ENCODE peak calls at places on chromosome 1, in five cellular contexts. M, N, G, B and O are unnamed samples. For H3K9me3 and H3K79me2, the result is how much of the 10 kb centered on the place peaks cover.

GRCh38 chr1:62266217-62266616 is 53.0 kb downstream of the KANK4 start:
- DNase-seq in M (no peak), B (no peak), G (no peak), N (no peak), O (no peak)

GRCh38 chr1:220767312-220768126 is 19.2 kb upstream of the MTARC1 start:
- DNase-seq in G (no peak), B (no peak), M (no peak), N (no peak), O (peak)

GRCh38 chr1:7207875-7208646 is 422.8 kb downstream of the CAMTA1 start:
- DNase-seq in N (peak), G (peak), M (peak), B (peak), O (peak)

GRCh38 chr1:164780863-164781262 is 221.9 kb downstream of the PBX1 start:
- DNase-seq in G (no peak), M (peak), B (no peak), N (no peak), O (peak)

GRCh38 chr1:246151796-246152434 is 355.2 kb downstream of the SMYD3 start:
- DNase-seq in N (peak), B (peak), G (no peak), M (no peak), O (no peak)

GRCh38 chr1:83516369-83516768 is 482.6 kb downstream of the TTLL7 start:
- DNase-seq in G (no peak), B (no peak), M (no peak), N (no peak), O (no peak)

GRCh38 chr1:14039894-14040430 is 340.0 kb downstream of the PRDM2 start:
- DNase-seq in M (no peak), N (no peak), B (no peak), G (no peak), O (no peak)

GRCh38 chr1:216310776-216311175 is 112.5 kb downstream of the USH2A start:
- DNase-seq in N (peak), M (peak), G (no peak), B (peak), O (peak)

GRCh38 chr1:242847390-242847993 is 323.0 kb upstream of the PLD5 start:
- DNase-seq in M (no peak), N (no peak), G (peak), B (peak), O (peak)

GRCh38 chr1:226526801-226527595 is 21.6 kb upstream of the STUM start:
- DNase-seq in B (peak), M (no peak), N (peak), G (no peak), O (no peak)

GRCh38 chr1:110058591-110058990 is 11.9 kb downstream of the ALX3 start:
- DNase-seq in B (no peak), G (no peak), N (no peak), M (no peak), O (no peak)

GRCh38 chr1:21149430-21149861 is 27.3 kb downstream of the EIF4G3 start:
- DNase-seq in B (no peak), G (no peak), M (peak), N (no peak), O (peak)

GRCh38 chr1:205924436-205924742 is 18.9 kb downstream of the SLC26A9 start:
- DNase-seq in N (no peak), G (no peak), M (no peak), B (no peak), O (no peak)

DNA sequence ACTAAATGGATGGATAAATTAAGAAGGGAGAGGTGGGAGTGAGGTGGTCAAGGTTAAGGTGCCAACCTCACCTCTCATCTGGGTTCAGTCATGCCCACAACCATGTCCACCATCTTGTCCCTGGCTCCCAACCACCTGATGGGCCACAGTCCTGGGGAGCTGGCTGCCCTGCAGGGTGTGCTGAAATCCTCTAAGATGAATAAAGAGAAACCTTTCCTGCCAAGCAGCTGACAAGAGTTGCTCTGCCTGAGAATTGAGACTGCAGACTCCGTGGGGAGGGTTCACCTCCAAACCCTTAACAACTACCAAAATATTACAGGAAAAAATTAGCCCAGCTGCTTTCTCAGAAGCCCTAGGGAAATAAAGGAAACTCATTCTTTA is 15.2 kb upstream of the FGR start:
- DNase-seq in N (no peak), G (no peak), B (no peak), M (no peak), O (no peak)
- H2AFZ ChIP-seq in N (no peak), G (no peak), B (no peak), M (peak), O (no peak)

DNA sequence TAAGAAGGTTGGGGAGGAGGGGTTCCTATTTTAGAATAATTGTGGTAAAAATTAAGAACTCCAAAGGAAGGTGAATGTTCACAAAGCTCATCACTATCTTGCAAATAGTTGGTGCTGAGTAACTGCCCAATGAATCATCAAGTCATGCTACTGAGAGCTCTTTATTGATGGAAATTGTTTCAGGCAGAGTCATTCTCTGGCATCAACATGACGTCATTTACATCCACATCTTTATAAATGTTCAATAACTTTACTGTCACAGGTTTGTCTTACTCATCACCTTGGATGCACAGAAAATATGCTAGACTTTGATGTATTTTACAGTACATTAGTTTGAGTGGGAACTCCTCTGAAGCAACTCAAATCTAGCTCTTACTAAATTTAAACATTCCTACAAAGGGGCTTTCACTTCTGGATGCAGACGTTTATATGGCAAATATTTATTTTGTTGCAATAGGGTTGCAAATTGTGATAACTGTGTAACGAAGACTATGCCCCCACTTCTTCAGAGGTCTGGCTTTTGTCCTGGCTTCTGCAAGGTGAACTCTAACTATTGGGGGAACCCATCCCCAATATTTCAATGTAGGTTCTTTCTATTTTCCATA is 273.7 kb upstream of the AJAP1 start:
- DNase-seq in N (no peak), G (no peak), B (no peak), M (peak), O (no peak)
- H3K9me3 ChIP-seq in N (under half), G (under half), B (under half), M (under half), O (under half)

DNA sequence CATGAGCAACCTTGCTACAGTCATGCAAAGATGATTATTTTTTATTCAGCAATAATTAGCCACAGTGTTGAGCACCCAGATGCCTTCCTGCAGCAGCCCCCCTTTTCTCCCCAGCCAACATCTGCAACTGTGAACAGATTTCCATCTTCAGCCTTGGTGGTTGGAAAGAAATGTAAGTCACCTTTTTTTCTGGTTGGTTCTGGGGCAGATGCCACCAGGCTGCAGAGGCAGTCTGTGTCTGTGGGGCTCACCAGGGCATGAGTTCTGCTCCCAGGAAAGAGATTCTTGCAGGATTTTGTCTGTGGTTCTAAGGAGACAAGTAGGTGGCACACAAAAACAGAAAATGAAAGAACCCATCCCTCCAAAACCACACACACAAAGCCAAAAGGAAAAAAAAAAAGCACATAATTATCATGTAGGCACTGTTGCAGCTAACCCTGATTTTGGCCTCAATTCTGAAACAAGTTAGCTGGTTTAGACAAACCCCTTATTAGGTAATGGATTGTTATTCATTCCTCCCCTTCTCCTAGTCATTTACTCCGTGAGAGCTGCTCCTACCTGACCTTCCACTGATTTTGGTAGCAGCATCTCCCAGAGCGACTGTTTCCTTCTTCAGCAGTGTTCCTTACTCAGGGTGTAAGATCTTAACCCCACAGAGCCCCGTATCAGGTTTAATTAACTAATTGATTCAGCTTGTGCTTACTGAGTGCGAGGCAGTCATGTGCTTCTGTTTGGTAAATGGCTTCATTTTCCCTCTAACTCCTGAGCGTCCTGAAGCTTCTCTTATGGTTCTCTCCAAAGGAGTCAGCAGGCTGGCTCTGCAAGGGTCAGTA is 36.5 kb downstream of the GALNT2 start:
- DNase-seq in G (peak), M (no peak), N (no peak), B (no peak), O (no peak)
- H3K79me2 ChIP-seq in G (half or more), M (half or more), N (under half), B (half or more), O (half or more)

DNA sequence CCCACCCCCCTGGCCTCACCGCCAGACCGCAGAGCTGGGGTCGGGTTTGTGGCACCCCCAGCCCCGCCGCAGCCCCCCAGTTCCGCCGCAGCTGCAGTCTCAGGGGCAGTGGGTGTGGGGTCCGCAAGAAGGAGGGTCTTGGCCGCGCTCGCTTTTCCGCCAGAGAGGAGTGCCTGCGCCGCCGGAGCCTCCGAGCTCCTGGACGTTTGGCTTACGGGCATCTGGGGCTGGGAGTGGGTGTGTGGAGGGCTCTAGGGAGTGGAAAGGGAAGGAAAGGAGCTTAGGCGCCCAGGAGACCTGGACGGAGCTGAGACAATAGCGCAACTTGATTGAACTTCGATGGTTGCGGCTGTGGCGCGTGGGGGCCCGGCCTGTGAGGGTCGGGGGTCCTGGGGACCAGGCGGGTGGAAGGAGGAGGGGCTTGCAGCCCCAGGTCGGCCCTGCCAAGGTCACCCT is 88.8 kb upstream of the IPO9 start:
- DNase-seq in G (no peak), N (peak), B (peak), M (no peak), O (peak)
- H2AFZ ChIP-seq in G (no peak), N (no peak), B (no peak), M (peak), O (peak)

GRCh38 chr1:45084562-45084961 is 72.5 kb downstream of the UROD start:
- DNase-seq in B (no peak), G (no peak), M (no peak), N (no peak), O (no peak)
- H3K9me3 ChIP-seq in B (under half), G (under half), M (under half), N (under half), O (under half)

GRCh38 chr1:15951341-15952153 is 24.4 kb downstream of the ZBTB17 start:
- DNase-seq in M (no peak), B (no peak), G (no peak), N (no peak), O (peak)

GRCh38 chr1:15952317-15953258 is 23.3 kb downstream of the ZBTB17 start:
- DNase-seq in G (no peak), N (no peak), M (peak), B (peak), O (peak)

GRCh38 chr1:15949453-15950245 is 26.3 kb downstream of the ZBTB17 start:
- DNase-seq in G (no peak), N (peak), B (peak), M (peak), O (peak)

GRCh38 chr1:15950302-15950701 is 25.6 kb downstream of the ZBTB17 start:
- DNase-seq in B (no peak), M (no peak), N (no peak), G (no peak), O (no peak)

GRCh38 chr1:15950763-15951295 is 25.1 kb downstream of the ZBTB17 start:
- DNase-seq in M (no peak), N (no peak), B (no peak), G (no peak), O (peak)
- H3K79me2 ChIP-seq in M (half or more), N (under half), B (under half), G (half or more), O (half or more)

GRCh38 chr1:197786280-197786679 is 11.0 kb upstream of the DENND1B start:
- DNase-seq in G (no peak), M (peak), N (no peak), B (no peak), O (no peak)

GRCh38 chr1:197783510-197783948 is 8.2 kb upstream of the DENND1B start:
- DNase-seq in G (no peak), N (no peak), M (peak), B (no peak), O (peak)

GRCh38 chr1:197781998-197782718 is 6.9 kb upstream of the DENND1B start:
- DNase-seq in B (no peak), G (no peak), M (peak), N (no peak), O (no peak)

GRCh38 chr1:197779921-197780320 is 4.6 kb upstream of the DENND1B start:
- DNase-seq in M (no peak), B (no peak), G (no peak), N (no peak), O (no peak)

DNA sequence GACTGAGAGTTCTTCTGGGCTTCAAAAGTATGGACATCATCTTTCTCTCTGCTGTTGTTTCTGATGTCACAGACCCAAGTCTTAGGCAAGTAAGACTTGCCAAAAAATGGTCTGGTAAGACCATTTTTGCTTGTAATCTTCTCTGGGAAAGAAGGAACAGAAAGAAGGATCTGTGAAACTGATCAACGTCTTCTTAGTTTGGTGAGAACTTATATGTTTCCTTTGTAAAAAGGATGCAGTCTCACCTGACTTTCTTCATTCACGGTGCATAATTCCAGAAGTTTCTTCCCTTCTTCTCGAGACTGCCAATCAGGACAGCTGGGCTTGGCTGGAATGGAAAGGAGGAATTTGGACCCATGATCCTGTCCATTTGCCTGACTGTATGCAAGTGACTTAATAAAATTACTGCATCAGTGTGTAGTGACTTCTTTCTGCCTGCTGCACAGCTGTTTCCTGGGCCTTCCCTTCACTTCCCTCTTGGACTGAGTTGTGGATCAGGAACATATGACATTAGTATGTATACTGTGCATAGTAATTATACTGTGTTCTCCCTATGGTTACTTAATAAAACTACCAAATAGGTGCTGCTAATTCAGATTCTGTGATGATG is 7.5 kb upstream of the DENND1B start:
- DNase-seq in M (no peak), N (no peak), G (no peak), B (no peak), O (no peak)
- H2AFZ ChIP-seq in M (no peak), N (no peak), G (no peak), B (peak), O (no peak)

GRCh38 chr1:46774297-46774696 is 24.5 kb upstream of the CYP4B1 start:
- DNase-seq in G (no peak), B (no peak), N (no peak), M (no peak), O (no peak)
- H3K9me3 ChIP-seq in G (under half), B (under half), N (under half), M (under half), O (under half)